ENCODE peak calls at places on chromosome 9, in nine cellular contexts. One of them, this sample, is unnamed.

GRCh38 chr9:88766778-88767503 is 224.3 kb upstream of the S1PR3 start:
- DNase-seq in psoas muscle: no peak
- DNase-seq in keratinocyte: peak; percentile 68
- DNase-seq in A673: peak; percentile 47
- DNase-seq in BJ: peak; percentile 44
- DNase-seq in IMR-90: peak; percentile 86
- DNase-seq in fibroblast of villous mesenchyme: peak; percentile 85
- DNase-seq in pancreas: no peak
- DNase-seq in endothelial cell of umbilical vein: no peak
- DNase-seq in this sample: peak; percentile 63

GRCh38 chr9:129681924-129682323 is 16.5 kb downstream of the PRRX2 start:
- DNase-seq in psoas muscle: no peak
- DNase-seq in keratinocyte: no peak
- DNase-seq in A673: no peak
- DNase-seq in BJ: no peak
- DNase-seq in IMR-90: no peak
- DNase-seq in fibroblast of villous mesenchyme: no peak
- DNase-seq in pancreas: no peak
- DNase-seq in endothelial cell of umbilical vein: no peak
- DNase-seq in this sample: no peak

GRCh38 chr9:128361296-128361980 is 9.7 kb upstream of the URM1 start:
- DNase-seq in psoas muscle: no peak
- DNase-seq in keratinocyte: no peak
- DNase-seq in A673: no peak
- DNase-seq in BJ: no peak
- DNase-seq in IMR-90: no peak
- DNase-seq in fibroblast of villous mesenchyme: no peak
- DNase-seq in pancreas: no peak
- DNase-seq in endothelial cell of umbilical vein: no peak
- DNase-seq in this sample: peak; percentile 13

GRCh38 chr9:16509946-16510504 is 360.4 kb downstream of the BNC2 start:
- DNase-seq in psoas muscle: no peak
- DNase-seq in keratinocyte: no peak
- DNase-seq in A673: no peak
- DNase-seq in BJ: no peak
- DNase-seq in IMR-90: peak; percentile 81
- DNase-seq in fibroblast of villous mesenchyme: peak; percentile 72
- DNase-seq in pancreas: no peak
- DNase-seq in endothelial cell of umbilical vein: peak; percentile 86
- DNase-seq in this sample: peak; percentile 86

GRCh38 chr9:89466451-89467277 is 31.2 kb downstream of the SEMA4D start:
- DNase-seq in psoas muscle: no peak
- DNase-seq in keratinocyte: no peak
- DNase-seq in A673: no peak
- DNase-seq in BJ: no peak
- DNase-seq in IMR-90: no peak
- DNase-seq in fibroblast of villous mesenchyme: no peak
- DNase-seq in pancreas: no peak
- DNase-seq in endothelial cell of umbilical vein: no peak
- DNase-seq in this sample: no peak

GRCh38 chr9:136482046-136482792 is 621 bp downstream of the SEC16A start:
- DNase-seq in psoas muscle: no peak
- DNase-seq in keratinocyte: no peak
- DNase-seq in A673: peak; percentile 32
- DNase-seq in BJ: no peak
- DNase-seq in IMR-90: peak; percentile 37
- DNase-seq in fibroblast of villous mesenchyme: peak; percentile 76
- DNase-seq in pancreas: no peak
- DNase-seq in endothelial cell of umbilical vein: peak; percentile 56
- DNase-seq in this sample: peak; percentile 38

GRCh38 chr9:33320568-33321261 is 30.4 kb downstream of the NFX1 start:
- DNase-seq in psoas muscle: no peak
- DNase-seq in keratinocyte: no peak
- DNase-seq in A673: peak; percentile 73
- DNase-seq in BJ: peak; percentile 82
- DNase-seq in IMR-90: peak; percentile 98
- DNase-seq in fibroblast of villous mesenchyme: peak; percentile 97
- DNase-seq in pancreas: no peak
- DNase-seq in endothelial cell of umbilical vein: peak; percentile 86
- DNase-seq in this sample: peak; percentile 95

GRCh38 chr9:12230708-12231107 is 462.5 kb upstream of the TYRP1 start:
- DNase-seq in psoas muscle: no peak
- DNase-seq in keratinocyte: no peak
- DNase-seq in A673: no peak
- DNase-seq in BJ: no peak
- DNase-seq in IMR-90: no peak
- DNase-seq in fibroblast of villous mesenchyme: no peak
- DNase-seq in pancreas: no peak
- DNase-seq in endothelial cell of umbilical vein: no peak
- DNase-seq in this sample: no peak

GRCh38 chr9:312596-313320 is 98.1 kb downstream of the DOCK8 start:
- DNase-seq in psoas muscle: no peak
- DNase-seq in keratinocyte: no peak
- DNase-seq in A673: no peak
- DNase-seq in BJ: no peak
- DNase-seq in IMR-90: no peak
- DNase-seq in fibroblast of villous mesenchyme: no peak
- DNase-seq in pancreas: no peak
- DNase-seq in endothelial cell of umbilical vein: no peak
- DNase-seq in this sample: no peak

GRCh38 chr9:20611751-20612287 is 10.5 kb downstream of the MLLT3 start:
- DNase-seq in psoas muscle: no peak
- DNase-seq in keratinocyte: no peak
- DNase-seq in A673: peak; percentile 33
- DNase-seq in BJ: peak; percentile 65
- DNase-seq in IMR-90: peak; percentile 84
- DNase-seq in fibroblast of villous mesenchyme: peak; percentile 91
- DNase-seq in pancreas: no peak
- DNase-seq in endothelial cell of umbilical vein: peak; percentile 70
- DNase-seq in this sample: peak; percentile 79
- H3K4me3 ChIP-seq in psoas muscle: no peak overlapping the region
- H3K4me3 ChIP-seq in keratinocyte: no peak overlapping the region
- H3K4me3 ChIP-seq in A673: no peak overlapping the region
- H3K4me3 ChIP-seq in BJ: no peak overlapping the region
- H3K4me3 ChIP-seq in IMR-90: peak overlapping the region; percentile 0
- H3K4me3 ChIP-seq in fibroblast of villous mesenchyme: peak overlapping the region; percentile 16
- H3K4me3 ChIP-seq in pancreas: no peak overlapping the region
- H3K4me3 ChIP-seq in endothelial cell of umbilical vein: no peak overlapping the region
- H3K4me3 ChIP-seq in this sample: no peak overlapping the region

DNA sequence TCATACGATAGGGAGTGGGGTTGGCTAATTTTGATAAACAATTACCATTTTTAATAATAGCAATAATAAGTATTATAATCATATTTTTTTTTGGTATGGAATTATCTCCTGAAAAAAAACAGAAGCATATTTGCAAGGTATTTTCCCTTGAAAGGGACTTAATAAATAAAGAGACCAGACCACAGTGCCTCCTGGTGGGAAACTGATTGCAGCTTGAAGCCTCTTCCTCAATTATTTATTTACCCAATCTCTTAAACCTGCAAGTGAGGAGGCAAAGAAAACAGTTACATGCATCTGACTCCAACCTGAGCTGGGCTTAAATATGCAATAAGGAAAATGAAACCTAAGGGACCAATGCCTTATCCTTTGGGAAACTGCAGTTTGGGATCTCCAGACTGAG is 388.1 kb upstream of the ACO1 start:
- DNase-seq in psoas muscle: no peak
- DNase-seq in keratinocyte: no peak
- DNase-seq in A673: peak; percentile 1
- DNase-seq in BJ: no peak
- DNase-seq in IMR-90: no peak
- DNase-seq in fibroblast of villous mesenchyme: no peak
- DNase-seq in pancreas: no peak
- DNase-seq in endothelial cell of umbilical vein: no peak
- DNase-seq in this sample: no peak
- TF ChIP-seq CTCF in psoas muscle: peak; percentile 3
- TF ChIP-seq CTCF in keratinocyte: no peak
- TF ChIP-seq CTCF in A673: peak; percentile 9
- TF ChIP-seq CTCF in BJ: no peak
- TF ChIP-seq CTCF in IMR-90: no peak
- TF ChIP-seq CTCF in fibroblast of villous mesenchyme: no peak
- TF ChIP-seq CTCF in pancreas: no peak
- TF ChIP-seq CTCF in endothelial cell of umbilical vein: no peak
- TF ChIP-seq CTCF in this sample: no peak

DNA sequence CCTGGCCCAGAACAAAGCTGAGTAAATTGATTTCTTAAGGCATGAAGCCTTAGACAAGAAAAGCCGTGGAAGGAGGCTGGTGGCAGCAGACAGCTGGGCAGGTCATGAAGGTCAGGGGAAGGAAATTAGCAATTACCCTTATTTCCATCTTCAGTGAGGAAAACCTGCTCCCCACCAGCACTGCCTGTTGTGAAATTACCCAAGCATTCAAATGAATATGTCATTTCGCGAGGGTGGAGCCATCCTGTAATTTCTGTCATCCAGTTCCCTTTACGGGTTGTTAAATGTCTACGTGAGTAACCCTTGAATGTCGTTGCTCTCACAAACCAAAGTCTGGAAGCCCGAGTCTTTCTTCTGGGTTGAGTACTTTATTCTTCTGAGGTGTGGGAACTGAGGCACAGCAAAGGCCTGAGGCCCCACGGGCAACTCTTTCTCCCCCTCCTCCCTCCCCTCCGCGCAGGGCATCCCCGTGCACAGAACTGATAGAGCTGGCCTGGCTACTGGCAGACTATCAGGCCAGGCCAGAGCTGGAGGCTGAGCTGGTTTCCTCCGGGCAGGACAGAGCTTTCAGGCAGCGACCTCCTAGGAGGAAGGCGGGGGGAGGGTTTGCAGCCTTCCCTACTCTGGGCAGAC is 22.0 kb upstream of the AK3 start:
- DNase-seq in psoas muscle: no peak
- DNase-seq in keratinocyte: no peak
- DNase-seq in A673: peak; percentile 73
- DNase-seq in BJ: no peak
- DNase-seq in IMR-90: no peak
- DNase-seq in fibroblast of villous mesenchyme: peak; percentile 43
- DNase-seq in pancreas: no peak
- DNase-seq in endothelial cell of umbilical vein: peak; percentile 80
- DNase-seq in this sample: peak; percentile 25
- H3K4me3 ChIP-seq in psoas muscle: peak overlapping the region; percentile 37
- H3K4me3 ChIP-seq in keratinocyte: no peak overlapping the region
- H3K4me3 ChIP-seq in A673: peak overlapping the region; percentile 23
- H3K4me3 ChIP-seq in BJ: no peak overlapping the region
- H3K4me3 ChIP-seq in IMR-90: no peak overlapping the region
- H3K4me3 ChIP-seq in fibroblast of villous mesenchyme: no peak overlapping the region
- H3K4me3 ChIP-seq in pancreas: no peak overlapping the region
- H3K4me3 ChIP-seq in endothelial cell of umbilical vein: no peak overlapping the region
- H3K4me3 ChIP-seq in this sample: no peak overlapping the region

GRCh38 chr9:138043411-138044345 is 166.1 kb downstream of the CACNA1B start:
- DNase-seq in psoas muscle: peak; percentile 33
- DNase-seq in keratinocyte: no peak
- DNase-seq in A673: no peak
- DNase-seq in BJ: no peak
- DNase-seq in IMR-90: no peak
- DNase-seq in fibroblast of villous mesenchyme: no peak
- DNase-seq in pancreas: no peak
- DNase-seq in endothelial cell of umbilical vein: no peak
- DNase-seq in this sample: no peak
- TF ChIP-seq CTCF in psoas muscle: no peak
- TF ChIP-seq CTCF in keratinocyte: no peak
- TF ChIP-seq CTCF in A673: no peak
- TF ChIP-seq CTCF in BJ: no peak
- TF ChIP-seq CTCF in IMR-90: no peak
- TF ChIP-seq CTCF in fibroblast of villous mesenchyme: no peak
- TF ChIP-seq CTCF in pancreas: no peak
- TF ChIP-seq CTCF in endothelial cell of umbilical vein: no peak
- TF ChIP-seq CTCF in this sample: no peak

DNA sequence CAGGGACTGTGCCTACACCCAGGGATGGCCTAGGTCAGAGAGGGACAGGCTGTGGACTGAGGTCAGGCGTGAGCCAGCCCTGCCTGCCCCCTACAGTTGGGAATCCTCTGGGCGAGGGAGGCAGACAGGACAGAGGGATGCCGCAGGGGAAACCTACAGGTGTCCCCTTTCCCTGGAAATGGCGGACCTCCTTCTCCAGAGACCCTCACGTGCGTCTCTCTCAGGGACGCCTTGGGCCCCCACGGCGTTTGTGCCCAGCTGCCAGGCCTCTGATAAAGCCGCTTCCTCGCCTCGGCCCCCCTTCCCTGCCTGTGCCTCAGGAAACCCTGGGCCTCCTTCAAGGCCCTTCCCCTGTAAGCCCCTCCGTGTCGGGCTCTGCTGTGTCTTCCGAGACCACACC is 129.3 kb downstream of the RXRA start:
- DNase-seq in psoas muscle: no peak
- DNase-seq in keratinocyte: no peak
- DNase-seq in A673: no peak
- DNase-seq in BJ: no peak
- DNase-seq in IMR-90: no peak
- DNase-seq in fibroblast of villous mesenchyme: no peak
- DNase-seq in pancreas: no peak
- DNase-seq in endothelial cell of umbilical vein: no peak
- DNase-seq in this sample: no peak
- H3K4me3 ChIP-seq in psoas muscle: peak overlapping the region; percentile 53
- H3K4me3 ChIP-seq in keratinocyte: no peak overlapping the region
- H3K4me3 ChIP-seq in A673: no peak overlapping the region
- H3K4me3 ChIP-seq in BJ: peak overlapping the region; percentile 22
- H3K4me3 ChIP-seq in IMR-90: no peak overlapping the region
- H3K4me3 ChIP-seq in fibroblast of villous mesenchyme: no peak overlapping the region
- H3K4me3 ChIP-seq in pancreas: no peak overlapping the region
- H3K4me3 ChIP-seq in endothelial cell of umbilical vein: no peak overlapping the region
- H3K4me3 ChIP-seq in this sample: no peak overlapping the region

This sample was measured in astrocyte of the spinal cord.